ENCODE peak calls at places on chromosomes 4 and X, in four cellular contexts. One of them, this sample, is unnamed.

GRCh38 chr4:73668806-73669205 is 48.6 kb upstream of the RASSF6 start:
- DNase-seq in astrocyte: peak; percentile 43
- DNase-seq in retinal pigment epithelial cell: no peak
- DNase-seq in CD8-positive, alpha-beta T cell: no peak
- DNase-seq in this sample: no peak

GRCh38 chr4:139872274-139872673 is 206.7 kb downstream of the MGST2 start:
- DNase-seq in astrocyte: peak; percentile 97
- DNase-seq in retinal pigment epithelial cell: peak; percentile 86
- DNase-seq in CD8-positive, alpha-beta T cell: no peak
- DNase-seq in this sample: peak; percentile 60

GRCh38 chrX:17527932-17528331 is 152.9 kb downstream of the NHS start:
- DNase-seq in CD8-positive, alpha-beta T cell: no peak
- DNase-seq in astrocyte: no peak
- DNase-seq in retinal pigment epithelial cell: no peak
- DNase-seq in this sample: no peak

GRCh38 chr4:174457468-174457867 is 64.8 kb downstream of the HPGD start:
- DNase-seq in retinal pigment epithelial cell: no peak
- DNase-seq in CD8-positive, alpha-beta T cell: no peak
- DNase-seq in astrocyte: no peak
- DNase-seq in this sample: no peak

GRCh38 chrX:143648705-143649104 is 12.8 kb upstream of the SLITRK4 start:
- DNase-seq in CD8-positive, alpha-beta T cell: no peak
- DNase-seq in astrocyte: no peak
- DNase-seq in retinal pigment epithelial cell: no peak
- DNase-seq in this sample: no peak

GRCh38 chr4:93748943-93749342 is 79.6 kb upstream of the ATOH1 start:
- DNase-seq in astrocyte: no peak
- DNase-seq in retinal pigment epithelial cell: no peak
- DNase-seq in CD8-positive, alpha-beta T cell: no peak
- DNase-seq in this sample: no peak

GRCh38 chrX:10545882-10546281 is 74.5 kb downstream of the MID1 start:
- DNase-seq in astrocyte: no peak
- DNase-seq in retinal pigment epithelial cell: no peak
- DNase-seq in CD8-positive, alpha-beta T cell: no peak
- DNase-seq in this sample: no peak

GRCh38 chrX:19650996-19651395 is 135.7 kb upstream of the MAP3K15 start:
- DNase-seq in astrocyte: no peak
- DNase-seq in CD8-positive, alpha-beta T cell: no peak
- DNase-seq in retinal pigment epithelial cell: no peak
- DNase-seq in this sample: no peak

GRCh38 chr4:141046255-141046654 is 87.0 kb downstream of the RNF150 start:
- DNase-seq in retinal pigment epithelial cell: peak; percentile 55
- DNase-seq in CD8-positive, alpha-beta T cell: no peak
- DNase-seq in astrocyte: peak; percentile 100
- DNase-seq in this sample: peak; percentile 90

DNA sequence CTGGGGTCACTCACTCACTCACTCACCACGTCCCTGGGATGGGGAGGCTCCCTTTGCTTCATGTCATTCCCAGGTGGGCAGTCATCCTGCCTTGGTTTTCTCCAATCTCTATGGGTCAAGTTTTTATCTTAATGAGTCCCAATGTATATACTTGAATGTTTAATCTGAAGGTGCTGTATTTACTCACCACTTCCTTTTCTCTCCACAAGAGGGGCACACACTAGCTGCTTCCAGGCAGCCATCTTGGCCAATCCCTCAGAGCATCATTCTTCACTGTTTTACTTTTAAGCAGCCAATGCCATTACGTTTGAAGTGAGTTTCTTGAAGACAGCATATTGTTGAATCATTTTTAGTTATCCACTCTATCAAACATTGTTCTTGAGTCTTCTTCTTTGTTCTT is 153.4 kb upstream of the ARSJ start:
- DNase-seq in retinal pigment epithelial cell: no peak
- DNase-seq in astrocyte: no peak
- DNase-seq in CD8-positive, alpha-beta T cell: no peak
- DNase-seq in this sample: no peak
- TF ChIP-seq CTCF in retinal pigment epithelial cell: peak; percentile 49
- TF ChIP-seq CTCF in astrocyte: peak; percentile 23
- TF ChIP-seq CTCF in CD8-positive, alpha-beta T cell: no peak
- TF ChIP-seq CTCF in this sample: peak; percentile 11

GRCh38 chr4:146342600-146343192 is 128.4 kb downstream of the REELD1 start:
- DNase-seq in CD8-positive, alpha-beta T cell: peak; percentile 22
- DNase-seq in astrocyte: peak; percentile 13
- DNase-seq in retinal pigment epithelial cell: no peak
- DNase-seq in this sample: no peak

GRCh38 chr4:146338512-146338911 is 124.2 kb downstream of the REELD1 start:
- DNase-seq in CD8-positive, alpha-beta T cell: no peak
- DNase-seq in astrocyte: no peak
- DNase-seq in retinal pigment epithelial cell: no peak
- DNase-seq in this sample: no peak

GRCh38 chr4:146343776-146344175 is 129.4 kb downstream of the REELD1 start:
- DNase-seq in astrocyte: no peak
- DNase-seq in CD8-positive, alpha-beta T cell: no peak
- DNase-seq in retinal pigment epithelial cell: no peak
- DNase-seq in this sample: no peak

GRCh38 chr4:146343199-146343598 is 128.9 kb downstream of the REELD1 start:
- DNase-seq in astrocyte: no peak
- DNase-seq in retinal pigment epithelial cell: no peak
- DNase-seq in CD8-positive, alpha-beta T cell: no peak
- DNase-seq in this sample: no peak

DNA sequence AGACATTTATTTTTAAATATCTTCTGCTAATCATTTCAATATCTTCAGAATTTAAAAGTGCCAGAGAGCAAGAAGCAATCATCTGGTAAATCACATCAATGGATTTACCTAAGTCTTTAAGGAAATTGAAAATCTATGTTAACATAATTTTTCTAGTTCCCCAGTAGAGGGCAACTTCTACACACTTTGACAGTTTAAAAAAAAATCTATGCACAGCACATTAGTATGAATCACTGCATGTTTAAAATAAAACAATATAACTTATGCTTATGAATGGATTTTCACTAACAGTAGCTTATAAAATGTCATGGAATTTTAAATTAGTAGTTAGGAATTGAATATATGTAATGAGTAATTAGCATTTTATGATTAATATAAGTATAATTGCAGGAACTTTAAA is 126.5 kb downstream of the REELD1 start:
- DNase-seq in retinal pigment epithelial cell: peak; percentile 6
- DNase-seq in astrocyte: peak; percentile 23
- DNase-seq in CD8-positive, alpha-beta T cell: no peak
- DNase-seq in this sample: no peak
- TF ChIP-seq CTCF in retinal pigment epithelial cell: peak; percentile 51
- TF ChIP-seq CTCF in astrocyte: peak; percentile 39
- TF ChIP-seq CTCF in CD8-positive, alpha-beta T cell: no peak
- TF ChIP-seq CTCF in this sample: peak; percentile 41

GRCh38 chr4:3124070-3124767 is 49.7 kb downstream of the HTT start:
- DNase-seq in CD8-positive, alpha-beta T cell: no peak
- DNase-seq in astrocyte: no peak
- DNase-seq in retinal pigment epithelial cell: no peak
- DNase-seq in this sample: no peak

GRCh38 chr4:3123201-3123671 is 48.8 kb downstream of the HTT start:
- DNase-seq in retinal pigment epithelial cell: no peak
- DNase-seq in CD8-positive, alpha-beta T cell: no peak
- DNase-seq in astrocyte: no peak
- DNase-seq in this sample: no peak

GRCh38 chr4:3121110-3121509 is 46.6 kb downstream of the HTT start:
- DNase-seq in retinal pigment epithelial cell: no peak
- DNase-seq in astrocyte: no peak
- DNase-seq in CD8-positive, alpha-beta T cell: no peak
- DNase-seq in this sample: no peak

GRCh38 chr4:3121596-3121995 is 47.1 kb downstream of the HTT start:
- DNase-seq in astrocyte: no peak
- DNase-seq in retinal pigment epithelial cell: no peak
- DNase-seq in CD8-positive, alpha-beta T cell: no peak
- DNase-seq in this sample: no peak

GRCh38 chr4:3122081-3122563 is 47.6 kb downstream of the HTT start:
- DNase-seq in astrocyte: peak; percentile 25
- DNase-seq in CD8-positive, alpha-beta T cell: no peak
- DNase-seq in retinal pigment epithelial cell: no peak
- DNase-seq in this sample: no peak
- TF ChIP-seq CTCF in astrocyte: no peak
- TF ChIP-seq CTCF in CD8-positive, alpha-beta T cell: no peak
- TF ChIP-seq CTCF in retinal pigment epithelial cell: no peak
- TF ChIP-seq CTCF in this sample: no peak

GRCh38 chr4:15043226-15043625 is 40.9 kb downstream of the CPEB2 start:
- DNase-seq in retinal pigment epithelial cell: no peak
- DNase-seq in CD8-positive, alpha-beta T cell: no peak
- DNase-seq in astrocyte: no peak
- DNase-seq in this sample: no peak
- TF ChIP-seq CTCF in retinal pigment epithelial cell: peak; percentile 38
- TF ChIP-seq CTCF in CD8-positive, alpha-beta T cell: no peak
- TF ChIP-seq CTCF in astrocyte: peak; percentile 7
- TF ChIP-seq CTCF in this sample: no peak

GRCh38 chr4:13881880-13882279 is 254.4 kb upstream of the BOD1L1 start:
- DNase-seq in retinal pigment epithelial cell: no peak
- DNase-seq in astrocyte: no peak
- DNase-seq in CD8-positive, alpha-beta T cell: no peak
- DNase-seq in this sample: no peak
- TF ChIP-seq CTCF in retinal pigment epithelial cell: peak; percentile 10
- TF ChIP-seq CTCF in astrocyte: no peak
- TF ChIP-seq CTCF in CD8-positive, alpha-beta T cell: no peak
- TF ChIP-seq CTCF in this sample: peak; percentile 36

DNA sequence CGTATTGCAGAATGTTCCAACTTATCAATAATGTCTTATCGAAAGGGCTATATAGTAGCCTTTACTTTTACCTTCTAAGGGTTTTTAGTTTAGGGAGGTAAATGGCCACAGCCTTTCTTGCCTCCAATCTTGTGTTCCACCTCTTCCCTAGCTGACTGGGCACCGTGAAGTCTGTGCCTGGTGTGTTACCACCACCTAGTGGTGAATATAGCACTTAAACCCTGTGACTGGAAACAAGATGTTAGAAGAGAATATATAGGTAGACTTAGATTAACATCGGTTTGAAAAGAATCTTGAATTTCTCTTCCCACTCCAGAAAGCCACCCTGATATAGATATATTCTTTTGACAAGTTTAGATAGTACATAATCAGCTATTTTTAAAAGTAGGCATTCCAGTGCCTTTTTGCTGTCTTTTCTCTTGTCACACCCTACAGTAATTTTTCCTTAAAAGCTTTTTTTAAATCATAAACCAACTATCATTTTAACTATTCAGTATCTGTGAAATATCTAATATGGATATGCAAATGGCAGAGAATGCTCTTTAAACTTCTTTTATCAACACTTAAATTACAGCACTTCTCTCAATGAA is 27.8 kb upstream of the ADH7 start:
- DNase-seq in retinal pigment epithelial cell: peak; percentile 32
- DNase-seq in CD8-positive, alpha-beta T cell: peak; percentile 36
- DNase-seq in astrocyte: peak; percentile 39
- DNase-seq in this sample: peak; percentile 56
- TF ChIP-seq CTCF in retinal pigment epithelial cell: peak; percentile 79
- TF ChIP-seq CTCF in CD8-positive, alpha-beta T cell: peak; percentile 75
- TF ChIP-seq CTCF in astrocyte: peak; percentile 87
- TF ChIP-seq CTCF in this sample: peak; percentile 80

DNA sequence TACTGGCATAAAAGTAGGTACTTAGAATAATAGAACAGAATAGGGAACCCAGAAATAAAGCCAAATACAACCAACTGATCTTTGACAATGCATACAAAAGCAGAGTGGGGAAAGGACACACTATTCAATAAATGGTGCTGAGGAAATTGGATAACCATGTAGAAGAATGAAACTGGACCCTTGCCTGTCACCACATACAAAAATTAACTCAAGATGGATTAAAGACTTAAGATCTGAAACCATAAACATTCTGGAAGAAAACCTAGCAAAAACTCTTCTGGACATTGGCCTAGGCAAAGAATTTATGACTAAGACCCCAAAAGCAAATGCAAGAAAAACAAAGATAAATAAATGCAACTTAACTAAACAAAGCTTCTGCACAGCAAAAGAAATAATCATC is 45.6 kb downstream of the ARFIP1 start:
- DNase-seq in retinal pigment epithelial cell: no peak
- DNase-seq in CD8-positive, alpha-beta T cell: no peak
- DNase-seq in astrocyte: no peak
- DNase-seq in this sample: no peak
- TF ChIP-seq CTCF in retinal pigment epithelial cell: no peak
- TF ChIP-seq CTCF in CD8-positive, alpha-beta T cell: no peak
- TF ChIP-seq CTCF in astrocyte: no peak
- TF ChIP-seq CTCF in this sample: no peak

DNA sequence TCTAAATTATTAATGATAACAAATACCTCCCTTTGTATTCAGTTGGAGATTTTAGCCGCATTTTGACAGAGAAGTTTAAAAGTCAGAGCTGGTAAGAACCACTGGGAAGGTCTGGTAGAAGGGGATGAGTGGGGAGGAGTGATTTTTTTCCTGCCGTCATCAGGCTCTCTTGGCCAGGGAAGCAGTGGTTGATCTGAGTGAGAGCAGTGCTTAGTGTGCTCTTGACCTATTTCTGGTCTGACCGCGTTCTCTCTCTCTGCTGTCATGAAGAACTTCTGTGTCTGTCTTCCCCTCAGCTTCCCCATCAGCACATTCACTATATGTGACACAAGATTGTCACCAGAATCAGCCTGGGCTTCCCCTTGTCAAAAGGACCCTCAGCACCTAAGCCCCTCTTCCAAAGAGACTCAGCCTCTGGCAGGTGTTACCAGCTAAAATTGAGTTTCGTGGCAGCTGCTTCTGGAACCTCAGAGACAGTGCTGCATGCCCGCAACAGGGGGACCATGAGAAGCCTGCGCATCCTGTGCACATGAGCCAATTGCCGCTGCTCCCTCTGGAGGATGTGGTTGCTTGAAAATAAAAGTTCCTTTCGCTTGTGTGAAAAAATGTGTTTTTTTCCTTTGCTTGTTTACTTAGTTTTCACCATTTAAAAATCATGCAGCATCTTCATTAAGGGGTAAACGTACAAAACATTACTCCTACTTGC is 268.9 kb downstream of the C4orf33 start:
- DNase-seq in retinal pigment epithelial cell: no peak
- DNase-seq in astrocyte: no peak
- DNase-seq in CD8-positive, alpha-beta T cell: no peak
- DNase-seq in this sample: no peak
- TF ChIP-seq CTCF in retinal pigment epithelial cell: no peak
- TF ChIP-seq CTCF in astrocyte: no peak
- TF ChIP-seq CTCF in CD8-positive, alpha-beta T cell: no peak
- TF ChIP-seq CTCF in this sample: no peak

GRCh38 chrX:55907968-55908607 is 190.5 kb downstream of the RRAGB start:
- DNase-seq in CD8-positive, alpha-beta T cell: peak; percentile 25
- DNase-seq in astrocyte: no peak
- DNase-seq in retinal pigment epithelial cell: no peak
- DNase-seq in this sample: no peak
- TF ChIP-seq CTCF in CD8-positive, alpha-beta T cell: peak; percentile 44
- TF ChIP-seq CTCF in astrocyte: peak; percentile 12
- TF ChIP-seq CTCF in retinal pigment epithelial cell: no peak
- TF ChIP-seq CTCF in this sample: peak; percentile 37

This sample was measured in AG09319.